ENCODE peak calls at places on chromosomes 1 and 21, in six cellular contexts. N, H, K, Q, V and R are unnamed samples.

GRCh38 chr1:25123551-25123950 is 108.8 kb downstream of the SYF2 start:
- DNase-seq in N (no peak), H (no peak), K (no peak), Q (no peak), V (no peak), R (no peak)

GRCh38 chr1:198559362-198559761 is 18.9 kb upstream of the ATP6V1G3 start:
- DNase-seq in N (no peak), H (no peak), K (no peak), Q (no peak), V (no peak), R (no peak)

GRCh38 chr1:108097057-108097456 is 103.1 kb downstream of the SLC25A24 start:
- DNase-seq in N (no peak), H (no peak), K (no peak), Q (no peak), V (no peak), R (no peak)

GRCh38 chr1:57741521-57741920 is 317.7 kb upstream of the DAB1 start:
- DNase-seq in N (no peak), H (no peak), K (no peak), Q (no peak), V (no peak), R (no peak)

GRCh38 chr1:77273891-77274290 is 7.9 kb upstream of the AK5 start:
- DNase-seq in N (no peak), H (no peak), K (no peak), Q (no peak), V (no peak), R (no peak)

GRCh38 chr1:62508187-62508758 is 71.4 kb downstream of the USP1 start:
- DNase-seq in N (no peak), H (no peak), K (no peak), Q (peak), V (no peak), R (peak)

GRCh38 chr21:41425954-41426655 is at the start of gene MX1:
- DNase-seq in N (peak), H (peak), K (peak), Q (peak), V (peak), R (peak)

GRCh38 chr1:35031103-35031452 is 667 bp downstream of the ZMYM6 start:
- DNase-seq in N (no peak), H (no peak), K (peak), Q (peak), V (no peak), R (peak)

GRCh38 chr1:25033828-25034451 is 103.9 kb upstream of the RUNX3 start:
- DNase-seq in N (no peak), H (peak), K (no peak), Q (no peak), V (peak), R (no peak)

GRCh38 chr1:241443561-241443960 is 76.0 kb downstream of the FH start:
- DNase-seq in N (no peak), H (no peak), K (no peak), Q (no peak), V (no peak), R (no peak)

GRCh38 chr1:75522389-75522788 is 88.5 kb downstream of the SLC44A5 start:
- DNase-seq in N (no peak), H (no peak), K (no peak), Q (no peak), V (no peak), R (no peak)

GRCh38 chr1:86542626-86543025 is 4.3 kb upstream of the CLCA4 start:
- DNase-seq in N (no peak), H (no peak), K (no peak), Q (no peak), V (no peak), R (peak)

GRCh38 chr21:23977971-23978370 is 1629.3 kb downstream of the MRPL39 start:
- DNase-seq in N (no peak), H (no peak), K (no peak), Q (no peak), V (no peak), R (no peak)

GRCh38 chr1:220497220-220497756 is 30.6 kb upstream of the MARK1 start:
- DNase-seq in N (no peak), H (no peak), K (no peak), Q (no peak), V (no peak), R (no peak)

GRCh38 chr1:98344726-98345125 is 316.8 kb upstream of the SNX7 start:
- DNase-seq in N (no peak), H (no peak), K (no peak), Q (no peak), V (no peak), R (no peak)

GRCh38 chr1:38835230-38835827 is 24.2 kb downstream of the RRAGC start:
- DNase-seq in N (no peak), H (peak), K (no peak), Q (peak), V (peak), R (peak)